ENCODE peak calls at places on chromosome 3, in five cellular contexts. One of them, this sample, is unnamed.

GRCh38 chr3:151347432-151347831 is 18.1 kb upstream of the P2RY13 start:
- DNase-seq in nephron progenitor cell: no peak
- DNase-seq in NCI-H345: no peak
- DNase-seq in amniotic stem cell: no peak
- DNase-seq in NCI-H748 treated with DMSO at 0.1 percent for 48 hours: no peak
- DNase-seq in this sample: no peak

GRCh38 chr3:82044918-82045715 is 283.7 kb upstream of the GBE1 start:
- DNase-seq in amniotic stem cell: no peak
- DNase-seq in NCI-H345: peak
- DNase-seq in NCI-H748 treated with DMSO at 0.1 percent for 48 hours: peak
- DNase-seq in nephron progenitor cell: peak
- DNase-seq in this sample: no peak

GRCh38 chr3:148554367-148554766 is 143.3 kb upstream of the AGTR1 start:
- DNase-seq in amniotic stem cell: no peak
- DNase-seq in nephron progenitor cell: no peak
- DNase-seq in NCI-H748 treated with DMSO at 0.1 percent for 48 hours: no peak
- DNase-seq in NCI-H345: no peak
- DNase-seq in this sample: no peak

GRCh38 chr3:151085889-151086483 is 522 bp downstream of the MED12L start:
- DNase-seq in NCI-H748 treated with DMSO at 0.1 percent for 48 hours: peak
- DNase-seq in NCI-H345: peak
- DNase-seq in amniotic stem cell: no peak
- DNase-seq in nephron progenitor cell: peak
- DNase-seq in this sample: no peak

GRCh38 chr3:48408823-48409281 is 21.0 kb downstream of the PLXNB1 start:
- DNase-seq in NCI-H345: no peak
- DNase-seq in amniotic stem cell: no peak
- DNase-seq in NCI-H748 treated with DMSO at 0.1 percent for 48 hours: no peak
- DNase-seq in nephron progenitor cell: no peak
- DNase-seq in this sample: no peak

GRCh38 chr3:150261418-150261817 is 146.7 kb upstream of the TSC22D2 start:
- DNase-seq in NCI-H345: no peak
- DNase-seq in nephron progenitor cell: no peak
- DNase-seq in NCI-H748 treated with DMSO at 0.1 percent for 48 hours: no peak
- DNase-seq in amniotic stem cell: no peak
- DNase-seq in this sample: no peak

GRCh38 chr3:191328963-191329653 is at the start of gene CCDC50:
- DNase-seq in amniotic stem cell: peak
- DNase-seq in NCI-H748 treated with DMSO at 0.1 percent for 48 hours: peak
- DNase-seq in NCI-H345: peak
- DNase-seq in nephron progenitor cell: peak
- DNase-seq in this sample: peak

GRCh38 chr3:47380026-47380600 is 708 bp upstream of the PTPN23 start:
- DNase-seq in amniotic stem cell: no peak
- DNase-seq in NCI-H345: no peak
- DNase-seq in nephron progenitor cell: no peak
- DNase-seq in NCI-H748 treated with DMSO at 0.1 percent for 48 hours: peak
- DNase-seq in this sample: no peak

GRCh38 chr3:143311096-143311495 is 191.5 kb downstream of the CHST2 start:
- DNase-seq in amniotic stem cell: no peak
- DNase-seq in NCI-H748 treated with DMSO at 0.1 percent for 48 hours: no peak
- DNase-seq in nephron progenitor cell: no peak
- DNase-seq in NCI-H345: no peak
- DNase-seq in this sample: peak

GRCh38 chr3:88219138-88219792 is 69.5 kb downstream of the C3orf38 start:
- DNase-seq in amniotic stem cell: peak
- DNase-seq in NCI-H345: peak
- DNase-seq in NCI-H748 treated with DMSO at 0.1 percent for 48 hours: peak
- DNase-seq in nephron progenitor cell: peak
- DNase-seq in this sample: no peak

GRCh38 chr3:13193320-13194284 is 120.4 kb upstream of the IQSEC1 start:
- DNase-seq in NCI-H748 treated with DMSO at 0.1 percent for 48 hours: no peak
- DNase-seq in amniotic stem cell: no peak
- DNase-seq in nephron progenitor cell: no peak
- DNase-seq in NCI-H345: no peak
- DNase-seq in this sample: no peak

GRCh38 chr3:147921044-147921443 is 511.9 kb downstream of the ZIC1 start:
- DNase-seq in nephron progenitor cell: no peak
- DNase-seq in NCI-H345: no peak
- DNase-seq in NCI-H748 treated with DMSO at 0.1 percent for 48 hours: no peak
- DNase-seq in amniotic stem cell: no peak
- DNase-seq in this sample: peak

GRCh38 chr3:64224826-64225606 is at the start of gene PRICKLE2:
- DNase-seq in amniotic stem cell: peak
- DNase-seq in nephron progenitor cell: peak
- DNase-seq in NCI-H345: no peak
- DNase-seq in NCI-H748 treated with DMSO at 0.1 percent for 48 hours: no peak
- DNase-seq in this sample: peak

GRCh38 chr3:63051920-63052319 is 176.7 kb upstream of the CADPS start:
- DNase-seq in NCI-H748 treated with DMSO at 0.1 percent for 48 hours: no peak
- DNase-seq in NCI-H345: no peak
- DNase-seq in nephron progenitor cell: peak
- DNase-seq in amniotic stem cell: no peak
- DNase-seq in this sample: peak

GRCh38 chr3:33716227-33716626 is 1.8 kb downstream of the CLASP2 start:
- DNase-seq in NCI-H345: no peak
- DNase-seq in amniotic stem cell: no peak
- DNase-seq in NCI-H748 treated with DMSO at 0.1 percent for 48 hours: no peak
- DNase-seq in nephron progenitor cell: no peak
- DNase-seq in this sample: no peak

GRCh38 chr3:32419766-32420137 is 28.1 kb downstream of the CMTM7 start:
- DNase-seq in nephron progenitor cell: no peak
- DNase-seq in amniotic stem cell: no peak
- DNase-seq in NCI-H345: no peak
- DNase-seq in NCI-H748 treated with DMSO at 0.1 percent for 48 hours: no peak
- DNase-seq in this sample: no peak

GRCh38 chr3:125694761-125695294 is 99.5 kb upstream of the OSBPL11 start:
- DNase-seq in NCI-H748 treated with DMSO at 0.1 percent for 48 hours: peak
- DNase-seq in NCI-H345: peak
- DNase-seq in amniotic stem cell: no peak
- DNase-seq in nephron progenitor cell: no peak
- DNase-seq in this sample: no peak

GRCh38 chr3:42256135-42256819 is 9.7 kb downstream of the CCK start:
- DNase-seq in nephron progenitor cell: no peak
- DNase-seq in NCI-H748 treated with DMSO at 0.1 percent for 48 hours: no peak
- DNase-seq in NCI-H345: no peak
- DNase-seq in amniotic stem cell: no peak
- DNase-seq in this sample: no peak

GRCh38 chr3:16251316-16252085 is 13.2 kb downstream of the DPH3 start:
- DNase-seq in NCI-H345: no peak
- DNase-seq in NCI-H748 treated with DMSO at 0.1 percent for 48 hours: no peak
- DNase-seq in amniotic stem cell: no peak
- DNase-seq in nephron progenitor cell: no peak
- DNase-seq in this sample: no peak

GRCh38 chr3:9012521-9012920 is 49.2 kb upstream of the RAD18 start:
- DNase-seq in nephron progenitor cell: no peak
- DNase-seq in NCI-H345: no peak
- DNase-seq in amniotic stem cell: no peak
- DNase-seq in NCI-H748 treated with DMSO at 0.1 percent for 48 hours: no peak
- DNase-seq in this sample: no peak

GRCh38 chr3:27568393-27568792 is 84.2 kb upstream of the SLC4A7 start:
- DNase-seq in nephron progenitor cell: no peak
- DNase-seq in NCI-H345: peak
- DNase-seq in amniotic stem cell: peak
- DNase-seq in NCI-H748 treated with DMSO at 0.1 percent for 48 hours: no peak
- DNase-seq in this sample: no peak

GRCh38 chr3:170606675-170607074 is 20.8 kb upstream of the SLC7A14 start:
- DNase-seq in NCI-H748 treated with DMSO at 0.1 percent for 48 hours: no peak
- DNase-seq in nephron progenitor cell: no peak
- DNase-seq in amniotic stem cell: no peak
- DNase-seq in NCI-H345: no peak
- DNase-seq in this sample: no peak

GRCh38 chr3:61627768-61628185 is 66.4 kb downstream of the PTPRG start:
- DNase-seq in NCI-H748 treated with DMSO at 0.1 percent for 48 hours: no peak
- DNase-seq in amniotic stem cell: peak
- DNase-seq in NCI-H345: no peak
- DNase-seq in nephron progenitor cell: no peak
- DNase-seq in this sample: peak

GRCh38 chr3:52054689-52055511 is 1.5 kb downstream of the DUSP7 start:
- DNase-seq in amniotic stem cell: no peak
- DNase-seq in nephron progenitor cell: peak
- DNase-seq in NCI-H345: no peak
- DNase-seq in NCI-H748 treated with DMSO at 0.1 percent for 48 hours: no peak
- DNase-seq in this sample: no peak

GRCh38 chr3:104510091-104510860 is 856.4 kb upstream of the ALCAM start:
- DNase-seq in NCI-H345: no peak
- DNase-seq in NCI-H748 treated with DMSO at 0.1 percent for 48 hours: no peak
- DNase-seq in amniotic stem cell: peak
- DNase-seq in nephron progenitor cell: no peak
- DNase-seq in this sample: no peak

GRCh38 chr3:149770246-149770645 is 18.0 kb upstream of the COMMD2 start:
- DNase-seq in amniotic stem cell: no peak
- DNase-seq in NCI-H748 treated with DMSO at 0.1 percent for 48 hours: no peak
- DNase-seq in nephron progenitor cell: no peak
- DNase-seq in NCI-H345: no peak
- DNase-seq in this sample: no peak

GRCh38 chr3:72698154-72698917 is 149.9 kb downstream of the SHQ1 start:
- DNase-seq in amniotic stem cell: no peak
- DNase-seq in nephron progenitor cell: no peak
- DNase-seq in NCI-H345: no peak
- DNase-seq in NCI-H748 treated with DMSO at 0.1 percent for 48 hours: no peak
- DNase-seq in this sample: no peak

GRCh38 chr3:129195731-129196256 is 12.1 kb upstream of the CNBP start:
- DNase-seq in nephron progenitor cell: no peak
- DNase-seq in amniotic stem cell: peak
- DNase-seq in NCI-H748 treated with DMSO at 0.1 percent for 48 hours: no peak
- DNase-seq in NCI-H345: no peak
- DNase-seq in this sample: peak

GRCh38 chr3:22939349-22939748 is 263.8 kb upstream of the UBE2E2 start:
- DNase-seq in NCI-H345: no peak
- DNase-seq in NCI-H748 treated with DMSO at 0.1 percent for 48 hours: no peak
- DNase-seq in amniotic stem cell: peak
- DNase-seq in nephron progenitor cell: no peak
- DNase-seq in this sample: no peak

GRCh38 chr3:132660056-132660744 is at the start of gene UBA5:
- DNase-seq in nephron progenitor cell: peak
- DNase-seq in NCI-H748 treated with DMSO at 0.1 percent for 48 hours: no peak
- DNase-seq in amniotic stem cell: peak
- DNase-seq in NCI-H345: peak
- DNase-seq in this sample: no peak

GRCh38 chr3:123790254-123791072 is 93.7 kb downstream of the MYLK start:
- DNase-seq in NCI-H345: no peak
- DNase-seq in nephron progenitor cell: no peak
- DNase-seq in amniotic stem cell: no peak
- DNase-seq in NCI-H748 treated with DMSO at 0.1 percent for 48 hours: no peak
- DNase-seq in this sample: no peak

GRCh38 chr3:99678926-99679325 is 40.5 kb downstream of the COL8A1 start:
- DNase-seq in NCI-H748 treated with DMSO at 0.1 percent for 48 hours: no peak
- DNase-seq in amniotic stem cell: no peak
- DNase-seq in nephron progenitor cell: no peak
- DNase-seq in NCI-H345: no peak
- DNase-seq in this sample: no peak

GRCh38 chr3:127646501-127647046 is 17.6 kb downstream of the PODXL2 start:
- DNase-seq in nephron progenitor cell: no peak
- DNase-seq in amniotic stem cell: no peak
- DNase-seq in NCI-H748 treated with DMSO at 0.1 percent for 48 hours: no peak
- DNase-seq in NCI-H345: no peak
- DNase-seq in this sample: no peak

GRCh38 chr3:15387171-15387581 is 40.2 kb downstream of the METTL6 start:
- DNase-seq in amniotic stem cell: no peak
- DNase-seq in nephron progenitor cell: no peak
- DNase-seq in NCI-H345: no peak
- DNase-seq in NCI-H748 treated with DMSO at 0.1 percent for 48 hours: no peak
- DNase-seq in this sample: no peak

GRCh38 chr3:115960799-115961198 is 337.5 kb downstream of the GAP43 start:
- DNase-seq in NCI-H345: no peak
- DNase-seq in nephron progenitor cell: peak
- DNase-seq in NCI-H748 treated with DMSO at 0.1 percent for 48 hours: no peak
- DNase-seq in amniotic stem cell: no peak
- DNase-seq in this sample: no peak

GRCh38 chr3:73258057-73258456 is 196.6 kb downstream of the EBLN2 start:
- DNase-seq in NCI-H748 treated with DMSO at 0.1 percent for 48 hours: no peak
- DNase-seq in NCI-H345: no peak
- DNase-seq in nephron progenitor cell: no peak
- DNase-seq in amniotic stem cell: no peak
- DNase-seq in this sample: no peak

This sample was measured in AG09319.